ENCODE peak calls at places on chromosomes 16 and 17, in five cellular contexts. P is heart right ventricle, X is foreskin fibroblast, M is heart left ventricle, S is WTC11. D is an unnamed sample.

GRCh38 chr17:57862990-57863667 is 13.3 kb upstream of the MRPS23 start:
- DNase-seq in P (no peak), X (no peak), M (no peak), S (no peak), D (no peak)

GRCh38 chr16:77169650-77170236 is 21.2 kb upstream of the MON1B start:
- DNase-seq in P (no peak), X (peak), M (no peak), S (peak), D (peak)

GRCh38 chr17:40352779-40353394 is 11.7 kb downstream of the GJD3 start:
- DNase-seq in P (no peak), X (peak), M (no peak), S (no peak), D (no peak)

GRCh38 chr17:66822009-66822408 is 12.9 kb upstream of the CACNG5 start:
- DNase-seq in P (no peak), X (no peak), M (no peak), S (no peak), D (no peak)

GRCh38 chr17:79169861-79170260 is 95.2 kb downstream of the ENGASE start:
- DNase-seq in P (no peak), X (no peak), M (no peak), S (no peak), D (no peak)

GRCh38 chr17:57458718-57459285 is 202.5 kb downstream of the MSI2 start:
- DNase-seq in P (no peak), X (no peak), M (no peak), S (no peak), D (no peak)

GRCh38 chr17:3995067-3995466 is 30.8 kb upstream of the ATP2A3 start:
- DNase-seq in P (no peak), X (no peak), M (no peak), S (no peak), D (no peak)

GRCh38 chr16:77211880-77212735 is 12.9 kb downstream of the SYCE1L start:
- DNase-seq in P (peak), X (peak), M (peak), S (peak), D (peak)

GRCh38 chr16:66382966-66383299 is 16.4 kb downstream of the CDH5 start:
- DNase-seq in P (no peak), X (peak), M (no peak), S (no peak), D (no peak)

GRCh38 chr17:57071991-57072944 is 12.8 kb upstream of the AKAP1 start:
- DNase-seq in P (no peak), X (no peak), M (no peak), S (no peak), D (no peak)

GRCh38 chr16:16093625-16094332 is 129.5 kb downstream of the ABCC6 start:
- DNase-seq in P (no peak), X (no peak), M (no peak), S (no peak), D (no peak)

GRCh38 chr17:43733956-43734355 is 24.6 kb downstream of the SOST start:
- DNase-seq in P (no peak), X (peak), M (no peak), S (no peak), D (no peak)

GRCh38 chr17:14699569-14700190 is 398.8 kb downstream of the HS3ST3B1 start:
- DNase-seq in P (no peak), X (no peak), M (no peak), S (no peak), D (no peak)

GRCh38 chr17:50681260-50682200 is 26.2 kb downstream of the ANKRD40 start:
- DNase-seq in P (no peak), X (peak), M (no peak), S (no peak), D (no peak)

GRCh38 chr17:73365934-73366623 is 54.3 kb upstream of the CDC42EP4 start:
- DNase-seq in P (peak), X (peak), M (peak), S (no peak), D (no peak)

GRCh38 chr17:47829870-47830269 is 1.5 kb downstream of the MRPL10 start:
- DNase-seq in P (no peak), X (no peak), M (no peak), S (no peak), D (no peak)

GRCh38 chr17:1312261-1312870 is 32.9 kb downstream of the TRARG1 start:
- DNase-seq in P (no peak), X (no peak), M (no peak), S (peak), D (peak)

GRCh38 chr16:3819741-3820724 is 60.5 kb downstream of the CREBBP start:
- DNase-seq in P (no peak), X (peak), M (no peak), S (no peak), D (no peak)

GRCh38 chr16:85286066-85286712 is 173.9 kb upstream of the CIBAR2 start:
- DNase-seq in P (peak), X (peak), M (no peak), S (no peak), D (no peak)

GRCh38 chr17:28427372-28427771 is 21.4 kb upstream of the SLC46A1 start:
- DNase-seq in P (no peak), X (peak), M (no peak), S (no peak), D (no peak)

GRCh38 chr16:22948058-22948602 is 134.2 kb downstream of the HS3ST2 start:
- DNase-seq in P (peak), X (peak), M (no peak), S (peak), D (no peak)

GRCh38 chr17:73960469-73960868 is 243.0 kb upstream of the RPL38 start:
- DNase-seq in P (no peak), X (no peak), M (no peak), S (no peak), D (no peak)

GRCh38 chr16:57757326-57757786 is 21.8 kb downstream of the KATNB1 start:
- DNase-seq in P (peak), X (peak), M (peak), S (peak), D (peak)

GRCh38 chr17:61477204-61477834 is 25.1 kb downstream of the TBX4 start:
- DNase-seq in P (no peak), X (no peak), M (no peak), S (no peak), D (no peak)

GRCh38 chr17:61479493-61480413 is 27.5 kb downstream of the TBX4 start:
- DNase-seq in P (no peak), X (no peak), M (no peak), S (no peak), D (no peak)

GRCh38 chr17:61480414-61480807 is 28.2 kb downstream of the TBX4 start:
- DNase-seq in P (no peak), X (no peak), M (no peak), S (no peak), D (no peak)

GRCh38 chr17:61478026-61478789 is 26.0 kb downstream of the TBX4 start:
- DNase-seq in P (no peak), X (no peak), M (no peak), S (no peak), D (no peak)

GRCh38 chr17:61478790-61479492 is 26.7 kb downstream of the TBX4 start:
- DNase-seq in P (no peak), X (no peak), M (no peak), S (no peak), D (no peak)
- TF ChIP-seq CTCF in P (no peak), X (no peak), M (no peak), S (no peak), D (no peak)

DNA sequence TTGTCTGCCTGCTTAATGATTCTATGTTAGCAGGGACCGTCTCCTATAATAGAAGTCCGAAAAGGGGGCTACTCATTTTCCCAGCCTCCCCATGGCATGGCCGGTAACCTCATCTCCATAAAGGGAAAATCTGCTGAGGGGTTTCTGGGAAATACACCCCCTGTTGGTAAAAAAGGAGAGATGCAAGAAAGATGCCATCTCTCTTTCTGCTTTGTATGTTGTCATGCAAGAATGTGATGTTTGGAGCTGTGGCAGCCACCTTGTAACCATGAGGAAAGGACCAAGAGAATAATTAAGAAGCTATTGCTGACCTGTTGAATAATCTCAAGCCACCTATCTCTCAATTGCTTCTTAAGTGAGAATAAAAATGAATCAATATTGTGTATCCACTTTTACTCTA is 94.8 kb upstream of the XYLT1 start:
- DNase-seq in P (no peak), X (no peak), M (no peak), S (no peak), D (no peak)
- TF ChIP-seq CTCF in P (no peak), X (no peak), M (no peak), S (no peak), D (no peak)

GRCh38 chr17:46770439-46770817 is 48.1 kb downstream of the WNT3 start:
- DNase-seq in P (no peak), X (no peak), M (no peak), S (no peak), D (no peak)

GRCh38 chr17:46769531-46770438 is 48.7 kb downstream of the WNT3 start:
- DNase-seq in P (no peak), X (peak), M (no peak), S (no peak), D (no peak)

GRCh38 chr17:46772013-46772878 is 46.2 kb downstream of the WNT3 start:
- DNase-seq in P (peak), X (peak), M (no peak), S (peak), D (peak)

GRCh38 chr17:46771601-46772012 is 46.9 kb downstream of the WNT3 start:
- DNase-seq in P (peak), X (peak), M (no peak), S (peak), D (peak)

DNA sequence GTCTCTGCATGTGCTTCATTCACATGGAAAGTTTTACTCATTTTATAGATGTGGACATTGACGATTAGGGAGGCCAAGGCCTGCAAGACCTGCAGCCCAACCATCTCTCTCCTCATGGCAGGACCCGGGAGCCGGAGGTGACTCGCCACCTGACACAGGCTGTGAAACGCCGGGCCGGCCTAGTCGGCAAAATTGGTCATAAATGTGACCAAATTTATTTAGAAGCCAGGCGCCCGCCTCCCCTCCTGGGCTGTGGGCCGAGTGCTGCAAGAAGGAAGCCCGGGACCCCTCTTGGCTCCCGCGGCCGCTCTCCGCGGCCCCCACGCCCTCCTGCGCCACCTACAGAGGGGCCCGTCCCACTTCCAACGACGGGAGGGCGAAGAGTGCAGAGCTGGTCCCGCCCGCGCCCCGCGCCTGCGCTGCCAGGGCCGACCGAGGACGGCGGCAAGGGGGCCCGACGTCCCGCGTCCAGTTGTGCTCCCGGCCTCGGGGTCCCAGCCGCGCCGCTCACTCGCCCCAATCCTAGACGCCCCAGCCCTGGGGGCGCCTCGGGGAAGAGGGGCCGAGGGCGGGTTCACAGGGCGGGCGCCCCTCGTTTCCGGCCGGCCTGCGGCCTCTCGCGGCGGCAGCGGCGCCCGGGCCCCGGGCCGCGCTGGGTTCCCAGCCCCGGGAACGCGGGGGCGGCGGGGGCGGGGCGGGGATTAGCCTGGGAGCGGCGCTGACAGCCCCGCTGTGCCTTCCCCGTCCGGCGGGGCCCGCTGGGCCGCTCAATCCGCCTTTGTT is 47.5 kb downstream of the WNT3 start:
- DNase-seq in P (peak), X (peak), M (no peak), S (peak), D (peak)
- TF ChIP-seq CTCF in P (no peak), X (no peak), M (no peak), S (no peak), D (no peak)

GRCh38 chr16:519841-520687 is 7.4 kb upstream of the CAPN15 start:
- DNase-seq in P (no peak), X (no peak), M (no peak), S (no peak), D (no peak)

GRCh38 chr16:523097-523741 is 4.3 kb upstream of the CAPN15 start:
- DNase-seq in P (peak), X (no peak), M (no peak), S (no peak), D (no peak)

GRCh38 chr16:520847-521246 is 6.7 kb upstream of the CAPN15 start:
- DNase-seq in P (no peak), X (no peak), M (no peak), S (no peak), D (no peak)

GRCh38 chr16:522320-523096 is 5.0 kb upstream of the CAPN15 start:
- DNase-seq in P (peak), X (peak), M (no peak), S (no peak), D (no peak)

DNA sequence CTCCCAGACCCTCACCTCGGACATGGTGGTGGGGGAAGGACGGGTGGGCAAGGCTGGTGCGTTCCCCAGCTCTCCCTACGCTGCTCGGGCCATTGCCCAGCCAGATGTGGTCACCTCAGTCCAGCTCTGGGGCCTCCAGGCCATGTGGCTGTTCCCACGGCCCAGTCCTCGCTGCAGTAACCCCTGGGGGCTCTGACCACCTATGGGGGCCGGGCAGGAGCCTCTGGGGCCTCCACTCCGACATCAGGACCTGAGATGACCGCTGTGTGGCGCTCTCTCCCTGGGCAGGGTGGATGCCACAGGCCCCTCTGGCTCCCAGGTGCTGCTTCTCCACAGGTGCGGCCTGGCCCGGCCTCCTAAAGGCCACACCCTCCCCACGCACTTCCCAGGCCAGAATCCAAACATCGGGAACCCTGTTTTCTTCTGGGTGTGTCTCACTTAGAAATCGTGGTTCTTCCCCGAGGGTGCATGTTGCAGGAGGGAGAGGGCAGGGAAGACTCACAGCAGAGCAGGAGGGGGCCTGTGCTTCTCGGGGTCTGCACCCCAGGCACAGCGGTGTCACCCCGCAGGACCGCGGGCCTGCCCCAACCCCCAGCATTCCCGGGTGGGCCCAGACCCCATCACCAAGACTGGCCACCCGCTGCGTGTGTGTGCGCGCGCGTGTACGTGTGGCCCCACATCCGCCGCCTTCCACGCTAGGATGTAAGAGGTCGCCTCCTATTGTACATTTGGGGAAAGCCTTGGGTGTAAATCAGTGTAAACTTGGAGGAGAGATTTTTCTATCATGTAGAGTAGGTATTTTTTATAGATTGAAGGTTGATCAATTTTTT is 5.9 kb upstream of the CAPN15 start:
- DNase-seq in P (peak), X (no peak), M (no peak), S (peak), D (no peak)
- TF ChIP-seq CTCF in P (no peak), X (no peak), M (no peak), S (peak), D (no peak)

GRCh38 chr17:65231086-65231485 is 93.9 kb downstream of the RGS9 start:
- DNase-seq in P (no peak), X (no peak), M (no peak), S (no peak), D (no peak)
- TF ChIP-seq CTCF in P (no peak), X (no peak), M (no peak), S (no peak), D (no peak)

GRCh38 chr17:70171159-70171558 is 1.8 kb downstream of the KCNJ2 start:
- DNase-seq in P (no peak), X (peak), M (no peak), S (no peak), D (no peak)

GRCh38 chr17:70169707-70170597 is 620 bp downstream of the KCNJ2 start:
- DNase-seq in P (no peak), X (peak), M (no peak), S (no peak), D (no peak)

GRCh38 chr17:70172921-70173320 is 3.6 kb downstream of the KCNJ2 start:
- DNase-seq in P (no peak), X (peak), M (no peak), S (no peak), D (no peak)

GRCh38 chr17:70172449-70172848 is 3.1 kb downstream of the KCNJ2 start:
- DNase-seq in P (no peak), X (peak), M (no peak), S (no peak), D (no peak)

GRCh38 chr17:70173646-70174045 is 4.3 kb downstream of the KCNJ2 start:
- DNase-seq in P (no peak), X (no peak), M (no peak), S (no peak), D (no peak)
- TF ChIP-seq CTCF in P (no peak), X (no peak), M (no peak), S (no peak), D (no peak)

DNA sequence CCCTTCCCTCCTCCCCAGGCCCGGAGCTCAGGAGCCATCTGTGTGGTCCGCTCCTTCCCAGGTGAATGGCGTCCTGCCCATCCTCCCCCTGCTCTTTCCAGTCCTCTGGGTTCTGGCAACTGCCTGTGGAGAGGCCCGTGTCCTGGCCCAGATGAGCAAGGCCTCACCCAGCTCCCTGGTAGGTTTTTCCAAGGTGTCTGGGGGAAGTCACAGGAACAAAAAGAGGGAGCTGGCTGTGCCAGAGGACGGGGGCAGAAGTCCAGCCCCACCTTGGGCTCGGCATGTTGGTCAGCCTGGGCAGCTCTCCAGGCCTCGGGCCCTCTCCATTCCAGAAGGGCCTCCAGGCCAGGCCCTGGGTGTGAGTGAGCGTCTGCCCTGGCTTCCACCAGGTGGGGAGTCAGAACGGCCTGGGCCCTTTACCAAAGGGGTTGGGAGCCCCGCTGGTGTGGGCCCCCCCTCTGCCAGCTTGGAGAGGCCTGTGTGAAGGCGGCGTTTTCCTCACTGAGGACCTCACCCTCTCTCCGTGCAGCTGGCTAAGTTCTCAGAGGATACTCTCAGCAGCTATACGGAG is 25.1 kb downstream of the CASKIN2 start:
- DNase-seq in P (peak), X (no peak), M (peak), S (no peak), D (no peak)
- TF ChIP-seq CTCF in P (no peak), X (no peak), M (no peak), S (no peak), D (no peak)

D was measured in nephron progenitor cell.